ENCODE peak calls at places on chromosomes 5 and 9, in four cellular contexts. V, I, M and H are unnamed samples.

GRCh38 chr9:125409637-125410521 is 148.3 kb downstream of the GAPVD1 start:
- DNase-seq in V (peak; percentile 98), I (no peak), M (no peak), H (peak; percentile 34)

GRCh38 chr5:171606414-171607024 is 179.1 kb upstream of the SMIM23 start:
- DNase-seq in V (peak; percentile 67), I (no peak), M (no peak), H (no peak)

GRCh38 chr9:21688108-21689102 is 114.0 kb upstream of the MTAP start:
- DNase-seq in V (no peak), I (no peak), M (no peak), H (no peak)

GRCh38 chr9:86193088-86193487 is 66.4 kb downstream of the C9orf153 start:
- DNase-seq in V (no peak), I (no peak), M (no peak), H (no peak)

GRCh38 chr9:85208666-85209065 is 533.1 kb downstream of the AGTPBP1 start:
- DNase-seq in V (no peak), I (no peak), M (no peak), H (no peak)

GRCh38 chr5:138391859-138392386 is 39.4 kb downstream of the KDM3B start:
- DNase-seq in V (no peak), I (no peak), M (no peak), H (no peak)

GRCh38 chr5:4868140-4868735 is 271.9 kb upstream of the ADAMTS16 start:
- DNase-seq in V (peak; percentile 37), I (peak; percentile 53), M (peak; percentile 38), H (peak; percentile 6)

GRCh38 chr5:50320131-50320749 is 120.8 kb downstream of the EMB start:
- DNase-seq in V (peak; percentile 6), I (no peak), M (no peak), H (no peak)

GRCh38 chr5:31987985-31988710 is 186.0 kb downstream of the GOLPH3 start:
- DNase-seq in V (peak; percentile 77), I (no peak), M (no peak), H (no peak)

GRCh38 chr9:106875548-106875947 is 12.6 kb downstream of the ZNF462 start:
- DNase-seq in V (no peak), I (no peak), M (no peak), H (no peak)

GRCh38 chr9:109031241-109031640 is 17.9 kb upstream of the CTNNAL1 start:
- DNase-seq in V (no peak), I (no peak), M (no peak), H (no peak)

GRCh38 chr5:102792705-102793104 is 37.6 kb downstream of the PAM start:
- DNase-seq in V (no peak), I (no peak), M (no peak), H (no peak)

GRCh38 chr9:130599625-130600024 is 20.2 kb downstream of the FUBP3 start:
- DNase-seq in V (no peak), I (no peak), M (no peak), H (no peak)

GRCh38 chr9:15104826-15105420 is 194.7 kb upstream of the FREM1 start:
- DNase-seq in V (peak; percentile 16), I (no peak), M (no peak), H (peak; percentile 48)

GRCh38 chr5:139650689-139651501 is 2.7 kb downstream of the CXXC5 start:
- DNase-seq in V (no peak), I (peak; percentile 75), M (peak; percentile 47), H (no peak)

GRCh38 chr5:82549263-82549662 is 271.1 kb upstream of the RPS23 start:
- DNase-seq in V (no peak), I (no peak), M (no peak), H (no peak)

GRCh38 chr5:17189381-17190036 is 27.9 kb upstream of the BASP1 start:
- DNase-seq in V (peak; percentile 85), I (peak; percentile 77), M (peak; percentile 83), H (peak; percentile 19)
- H3K27ac ChIP-seq in V (no peak overlapping the region), I (no peak overlapping the region), M (peak overlapping the region; percentile 22), H (no peak overlapping the region)

GRCh38 chr5:68251804-68252648 is 36.5 kb downstream of the PIK3R1 start:
- DNase-seq in V (no peak), I (no peak), M (peak; percentile 26), H (no peak)
- H3K4me1 ChIP-seq in V (no peaks in the 10 kb centered on the region), I (peaks cover 87% of the 10 kb centered on the region), M (peaks cover 63% of the 10 kb centered on the region), H (peaks cover 92% of the 10 kb centered on the region)

DNA sequence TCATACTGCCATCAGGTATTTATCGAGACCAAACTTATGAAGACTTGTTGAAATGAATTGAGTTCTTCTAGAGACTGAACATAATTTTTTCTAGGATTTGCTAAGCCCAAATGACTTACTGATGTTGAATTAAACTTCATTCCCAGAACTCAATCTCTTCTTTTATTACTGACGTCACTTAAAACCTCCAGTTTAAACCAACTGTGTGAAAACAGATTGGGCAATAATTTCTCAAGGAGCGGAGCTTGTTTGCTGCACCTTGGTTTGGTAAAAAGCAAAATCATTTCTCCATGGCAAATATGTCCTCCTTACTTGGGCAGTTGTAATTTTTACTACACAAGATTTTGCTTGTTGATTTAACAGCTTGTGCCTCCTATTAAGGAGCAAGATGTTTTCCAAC is 37.4 kb downstream of the CFAP90 start:
- DNase-seq in V (no peak), I (no peak), M (no peak), H (no peak)
- H3K27ac ChIP-seq in V (no peak overlapping the region), I (no peak overlapping the region), M (no peak overlapping the region), H (no peak overlapping the region)

DNA sequence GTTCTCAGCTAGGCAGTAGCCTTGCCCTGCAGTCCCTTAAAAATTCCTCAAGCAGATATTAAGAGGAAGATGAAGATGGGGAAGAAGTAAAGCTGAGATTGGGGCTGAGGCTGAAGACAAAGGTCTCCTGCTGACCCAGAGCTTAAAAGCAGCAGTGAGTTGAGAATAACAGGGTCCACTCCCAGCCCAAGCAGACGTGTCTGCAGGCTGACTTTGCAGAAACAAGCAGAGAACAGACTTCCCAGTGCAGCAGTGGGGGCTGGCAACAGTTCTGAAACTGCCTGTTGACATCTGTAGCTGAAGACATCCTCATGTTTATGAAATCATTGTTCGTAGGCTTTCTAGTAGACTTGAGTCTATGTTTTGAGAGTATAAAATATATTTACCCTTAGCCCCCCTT is 1.1 kb downstream of the CTXN3 start:
- DNase-seq in V (no peak), I (no peak), M (no peak), H (no peak)
- H3K4me1 ChIP-seq in V (no peaks in the 10 kb centered on the region), I (peaks cover 6% of the 10 kb centered on the region), M (peaks cover 9% of the 10 kb centered on the region), H (no peaks in the 10 kb centered on the region)

GRCh38 chr9:93132287-93132927 is 1.6 kb downstream of the NINJ1 start:
- DNase-seq in V (no peak), I (no peak), M (peak; percentile 79), H (no peak)
- H3K27ac ChIP-seq in V (peak overlapping the region; percentile 83), I (peak overlapping the region; percentile 98), M (peak overlapping the region; percentile 97), H (peak overlapping the region; percentile 92)